ENCODE peak calls at places on chromosomes 5 and 9, in five cellular contexts. One of them, this sample, is unnamed.

GRCh38 chr5:137521246-137521645 is 22.1 kb upstream of the SPOCK1 start:
- DNase-seq in pancreas: no peak
- DNase-seq in heart right ventricle: no peak
- DNase-seq in MM.1S: no peak
- DNase-seq in uterus: no peak
- DNase-seq in this sample: no peak

GRCh38 chr5:56211298-56211865 is 21.7 kb downstream of the ANKRD55 start:
- DNase-seq in uterus: no peak
- DNase-seq in heart right ventricle: peak
- DNase-seq in MM.1S: no peak
- DNase-seq in pancreas: peak
- DNase-seq in this sample: no peak

GRCh38 chr5:56314536-56314935 is 81.4 kb upstream of the ANKRD55 start:
- DNase-seq in MM.1S: no peak
- DNase-seq in heart right ventricle: no peak
- DNase-seq in uterus: peak
- DNase-seq in pancreas: no peak
- DNase-seq in this sample: peak

GRCh38 chr5:32713396-32714381 is 2.6 kb downstream of the NPR3 start:
- DNase-seq in uterus: no peak
- DNase-seq in MM.1S: no peak
- DNase-seq in heart right ventricle: no peak
- DNase-seq in pancreas: no peak
- DNase-seq in this sample: peak

GRCh38 chr5:35430381-35431162 is 187.1 kb upstream of the SPEF2 start:
- DNase-seq in heart right ventricle: no peak
- DNase-seq in MM.1S: no peak
- DNase-seq in uterus: no peak
- DNase-seq in pancreas: no peak
- DNase-seq in this sample: no peak

GRCh38 chr9:69299316-69299715 is 25.7 kb upstream of the ENTREP1 start:
- DNase-seq in uterus: no peak
- DNase-seq in heart right ventricle: no peak
- DNase-seq in MM.1S: no peak
- DNase-seq in pancreas: no peak
- DNase-seq in this sample: no peak

GRCh38 chr5:153965102-153965645 is 73.5 kb downstream of the FAM114A2 start:
- DNase-seq in uterus: peak
- DNase-seq in MM.1S: peak
- DNase-seq in heart right ventricle: peak
- DNase-seq in pancreas: no peak
- DNase-seq in this sample: peak

GRCh38 chr5:120613729-120614128 is 149.6 kb downstream of the PRR16 start:
- DNase-seq in heart right ventricle: no peak
- DNase-seq in pancreas: no peak
- DNase-seq in uterus: no peak
- DNase-seq in MM.1S: no peak
- DNase-seq in this sample: no peak

GRCh38 chr9:18429065-18429464 is 44.9 kb upstream of the ADAMTSL1 start:
- DNase-seq in heart right ventricle: no peak
- DNase-seq in uterus: no peak
- DNase-seq in pancreas: no peak
- DNase-seq in MM.1S: no peak
- DNase-seq in this sample: no peak

GRCh38 chr5:127233590-127233989 is 57.0 kb upstream of the MEGF10 start:
- DNase-seq in pancreas: no peak
- DNase-seq in heart right ventricle: no peak
- DNase-seq in uterus: no peak
- DNase-seq in MM.1S: no peak
- DNase-seq in this sample: no peak

GRCh38 chr5:34684281-34684979 is 28.3 kb downstream of the RAI14 start:
- DNase-seq in MM.1S: no peak
- DNase-seq in heart right ventricle: peak
- DNase-seq in pancreas: peak
- DNase-seq in uterus: no peak
- DNase-seq in this sample: no peak

GRCh38 chr9:70679845-70680244 is 265.4 kb upstream of the KLF9 start:
- DNase-seq in pancreas: no peak
- DNase-seq in heart right ventricle: no peak
- DNase-seq in MM.1S: no peak
- DNase-seq in uterus: no peak
- DNase-seq in this sample: no peak

GRCh38 chr9:85723220-85723619 is 18.5 kb downstream of the AGTPBP1 start:
- DNase-seq in MM.1S: no peak
- DNase-seq in heart right ventricle: peak
- DNase-seq in pancreas: no peak
- DNase-seq in uterus: no peak
- DNase-seq in this sample: no peak

GRCh38 chr5:160198148-160198545 is 31.2 kb upstream of the FABP6 start:
- DNase-seq in heart right ventricle: no peak
- DNase-seq in uterus: no peak
- DNase-seq in MM.1S: no peak
- DNase-seq in pancreas: no peak
- DNase-seq in this sample: no peak

GRCh38 chr9:104093162-104093561 is 947 bp upstream of the SMC2 start:
- DNase-seq in heart right ventricle: no peak
- DNase-seq in MM.1S: peak
- DNase-seq in uterus: no peak
- DNase-seq in pancreas: no peak
- DNase-seq in this sample: peak

GRCh38 chr5:124702442-124703024 is 43.9 kb downstream of the ZNF608 start:
- DNase-seq in heart right ventricle: no peak
- DNase-seq in MM.1S: no peak
- DNase-seq in uterus: no peak
- DNase-seq in pancreas: no peak
- DNase-seq in this sample: no peak

GRCh38 chr9:107306308-107306707 is 23.2 kb downstream of the RAD23B start:
- DNase-seq in MM.1S: no peak
- DNase-seq in uterus: no peak
- DNase-seq in heart right ventricle: no peak
- DNase-seq in pancreas: no peak
- DNase-seq in this sample: no peak

GRCh38 chr5:135329101-135329912 is 69.7 kb downstream of the MACROH2A1 start:
- DNase-seq in heart right ventricle: no peak
- DNase-seq in MM.1S: no peak
- DNase-seq in uterus: no peak
- DNase-seq in pancreas: no peak
- DNase-seq in this sample: no peak

GRCh38 chr9:76576344-76576743 is 117.4 kb downstream of the GCNT1 start:
- DNase-seq in heart right ventricle: no peak
- DNase-seq in pancreas: no peak
- DNase-seq in MM.1S: no peak
- DNase-seq in uterus: no peak
- DNase-seq in this sample: peak

GRCh38 chr9:126301985-126302603 is 24.5 kb upstream of the MVB12B start:
- DNase-seq in heart right ventricle: peak
- DNase-seq in uterus: peak
- DNase-seq in MM.1S: peak
- DNase-seq in pancreas: peak
- DNase-seq in this sample: peak

GRCh38 chr9:110886832-110887231 is 151.4 kb downstream of the LPAR1 start:
- DNase-seq in heart right ventricle: no peak
- DNase-seq in pancreas: no peak
- DNase-seq in MM.1S: no peak
- DNase-seq in uterus: no peak
- DNase-seq in this sample: no peak

GRCh38 chr5:88888291-88888690 is 5.3 kb upstream of the MEF2C start:
- DNase-seq in heart right ventricle: no peak
- DNase-seq in MM.1S: peak
- DNase-seq in uterus: no peak
- DNase-seq in pancreas: no peak
- DNase-seq in this sample: no peak

GRCh38 chr9:134181648-134182034 is 17.3 kb upstream of the RNU6ATAC start:
- DNase-seq in pancreas: no peak
- DNase-seq in MM.1S: peak
- DNase-seq in heart right ventricle: no peak
- DNase-seq in uterus: no peak
- DNase-seq in this sample: no peak

GRCh38 chr9:127884976-127885490 is 7.6 kb upstream of the AK1 start:
- DNase-seq in heart right ventricle: no peak
- DNase-seq in uterus: no peak
- DNase-seq in MM.1S: no peak
- DNase-seq in pancreas: no peak
- DNase-seq in this sample: no peak

GRCh38 chr9:130429831-130430230 is 14.9 kb upstream of the ASS1 start:
- DNase-seq in pancreas: no peak
- DNase-seq in uterus: no peak
- DNase-seq in MM.1S: no peak
- DNase-seq in heart right ventricle: no peak
- DNase-seq in this sample: no peak

GRCh38 chr5:93569295-93570164 is 11.5 kb downstream of the NR2F1-AS1 start:
- DNase-seq in MM.1S: no peak
- DNase-seq in uterus: no peak
- DNase-seq in heart right ventricle: no peak
- DNase-seq in pancreas: no peak
- DNase-seq in this sample: no peak

GRCh38 chr5:10701567-10702039 is 59.4 kb downstream of the DAP start:
- DNase-seq in MM.1S: peak
- DNase-seq in pancreas: no peak
- DNase-seq in uterus: no peak
- DNase-seq in heart right ventricle: peak
- DNase-seq in this sample: peak

GRCh38 chr5:145028626-145029025 is 806.5 kb downstream of the PRELID2 start:
- DNase-seq in pancreas: no peak
- DNase-seq in MM.1S: no peak
- DNase-seq in heart right ventricle: no peak
- DNase-seq in uterus: no peak
- DNase-seq in this sample: no peak

GRCh38 chr5:167797933-167798332 is 493.5 kb upstream of the WWC1 start:
- DNase-seq in heart right ventricle: no peak
- DNase-seq in MM.1S: no peak
- DNase-seq in uterus: no peak
- DNase-seq in pancreas: no peak
- DNase-seq in this sample: no peak

GRCh38 chr9:79633558-79633957 is 61.8 kb downstream of the TLE4 start:
- DNase-seq in uterus: no peak
- DNase-seq in MM.1S: no peak
- DNase-seq in heart right ventricle: no peak
- DNase-seq in pancreas: no peak
- DNase-seq in this sample: no peak

GRCh38 chr5:83036991-83037390 is 40.2 kb downstream of the TMEM167A start:
- DNase-seq in heart right ventricle: no peak
- DNase-seq in pancreas: no peak
- DNase-seq in uterus: no peak
- DNase-seq in MM.1S: no peak
- DNase-seq in this sample: no peak

GRCh38 chr5:32443541-32444190 is 874 bp downstream of the ZFR start:
- DNase-seq in heart right ventricle: peak
- DNase-seq in MM.1S: peak
- DNase-seq in uterus: peak
- DNase-seq in pancreas: peak
- DNase-seq in this sample: peak

GRCh38 chr5:32339198-32339597 is 26.5 kb upstream of the MTMR12 start:
- DNase-seq in uterus: no peak
- DNase-seq in MM.1S: no peak
- DNase-seq in heart right ventricle: no peak
- DNase-seq in pancreas: no peak
- DNase-seq in this sample: no peak

GRCh38 chr9:105690742-105691141 is 3.6 kb upstream of the TMEM38B start:
- DNase-seq in pancreas: no peak
- DNase-seq in MM.1S: no peak
- DNase-seq in heart right ventricle: no peak
- DNase-seq in uterus: no peak
- DNase-seq in this sample: no peak

GRCh38 chr5:173670791-173671120 is 54.3 kb upstream of the BOD1 start:
- DNase-seq in pancreas: no peak
- DNase-seq in MM.1S: no peak
- DNase-seq in uterus: peak
- DNase-seq in heart right ventricle: no peak
- DNase-seq in this sample: no peak

GRCh38 chr9:120531683-120532300 is 48.2 kb downstream of the CDK5RAP2 start:
- DNase-seq in uterus: no peak
- DNase-seq in heart right ventricle: no peak
- DNase-seq in pancreas: no peak
- DNase-seq in MM.1S: peak
- DNase-seq in this sample: peak

GRCh38 chr9:27870404-27870803 is 297.1 kb upstream of the C9orf72 start:
- DNase-seq in MM.1S: no peak
- DNase-seq in heart right ventricle: no peak
- DNase-seq in uterus: no peak
- DNase-seq in pancreas: no peak
- DNase-seq in this sample: no peak

DNA sequence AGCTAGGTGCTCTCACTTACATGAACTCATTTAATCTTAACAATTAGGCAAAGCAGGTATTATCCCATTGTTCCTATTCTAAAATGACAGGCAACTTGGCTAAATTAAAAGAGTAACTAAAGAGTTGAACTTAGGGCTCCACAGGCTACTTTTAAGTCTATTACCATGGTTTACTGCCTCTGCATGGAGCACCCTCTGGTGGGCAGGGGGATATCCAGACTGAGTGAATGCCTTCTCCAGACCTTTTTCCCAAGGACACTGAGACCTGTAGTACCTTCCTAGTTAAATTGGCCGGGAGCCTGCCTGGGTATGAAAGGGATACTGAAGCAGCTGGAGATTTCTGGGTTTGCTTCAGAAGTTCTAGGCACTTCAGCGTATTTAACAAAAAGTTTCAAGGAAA is 238.1 kb downstream of the ELAVL2 start:
- DNase-seq in heart right ventricle: no peak
- DNase-seq in MM.1S: no peak
- DNase-seq in uterus: no peak
- DNase-seq in pancreas: no peak
- DNase-seq in this sample: no peak
- TF ChIP-seq CTCF in heart right ventricle: peak
- TF ChIP-seq CTCF in MM.1S: peak
- TF ChIP-seq CTCF in uterus: no peak
- TF ChIP-seq CTCF in pancreas: no peak
- TF ChIP-seq CTCF in this sample: no peak

DNA sequence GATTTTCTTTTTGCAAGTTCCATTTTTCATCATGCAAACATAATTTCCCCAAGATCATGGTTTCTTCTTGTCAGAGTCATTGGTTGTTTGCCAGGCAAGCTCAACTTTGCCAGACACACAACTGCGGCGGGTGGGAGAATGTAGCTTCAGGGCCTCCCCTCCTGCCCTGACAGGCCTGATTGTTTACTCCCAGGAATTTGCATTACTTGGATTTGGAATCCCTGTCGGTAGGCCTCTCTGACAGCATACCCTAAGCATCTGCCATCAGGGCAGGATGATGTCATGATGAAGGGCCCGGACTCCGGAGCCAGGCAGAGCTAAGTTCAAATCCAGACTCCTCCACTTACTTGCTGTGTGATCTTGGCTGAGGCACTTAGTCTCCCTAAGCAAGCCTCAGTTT is 15.0 kb downstream of the RPS14 start:
- DNase-seq in MM.1S: no peak
- DNase-seq in pancreas: no peak
- DNase-seq in uterus: no peak
- DNase-seq in heart right ventricle: no peak
- DNase-seq in this sample: no peak
- TF ChIP-seq CTCF in MM.1S: no peak
- TF ChIP-seq CTCF in pancreas: no peak
- TF ChIP-seq CTCF in uterus: no peak
- TF ChIP-seq CTCF in heart right ventricle: no peak
- TF ChIP-seq CTCF in this sample: no peak

GRCh38 chr5:138664276-138664943 is 88.8 kb upstream of the CTNNA1 start:
- DNase-seq in pancreas: no peak
- DNase-seq in MM.1S: no peak
- DNase-seq in uterus: no peak
- DNase-seq in heart right ventricle: no peak
- DNase-seq in this sample: no peak
- TF ChIP-seq CTCF in pancreas: no peak
- TF ChIP-seq CTCF in MM.1S: no peak
- TF ChIP-seq CTCF in uterus: no peak
- TF ChIP-seq CTCF in heart right ventricle: no peak
- TF ChIP-seq CTCF in this sample: no peak

GRCh38 chr5:181217111-181217804 is 5.8 kb upstream of the TRIM41 start:
- DNase-seq in heart right ventricle: peak
- DNase-seq in pancreas: no peak
- DNase-seq in MM.1S: peak
- DNase-seq in uterus: peak
- DNase-seq in this sample: peak
- TF ChIP-seq CTCF in heart right ventricle: no peak
- TF ChIP-seq CTCF in pancreas: no peak
- TF ChIP-seq CTCF in MM.1S: peak
- TF ChIP-seq CTCF in uterus: no peak
- TF ChIP-seq CTCF in this sample: no peak